ENCODE peak calls at places on chromosome 1, in eight cellular contexts. One of them, this sample, is unnamed.

GRCh38 chr1:24149854-24150227 is 6.9 kb upstream of the IL22RA1 start:
- DNase-seq in choroid plexus epithelial cell: peak; percentile 51
- DNase-seq in K562: peak; percentile 78
- DNase-seq in CD4-positive, alpha-beta T cell: no peak
- DNase-seq in breast epithelium: no peak
- DNase-seq in cardiac fibroblast: peak; percentile 65
- DNase-seq in CD8-positive, alpha-beta T cell: no peak
- DNase-seq in ovary: no peak
- DNase-seq in this sample: no peak

GRCh38 chr1:42922687-42923366 is 35.8 kb downstream of the SLC2A1 start:
- DNase-seq in K562: peak; percentile 88
- DNase-seq in ovary: no peak
- DNase-seq in cardiac fibroblast: peak; percentile 73
- DNase-seq in CD8-positive, alpha-beta T cell: no peak
- DNase-seq in choroid plexus epithelial cell: peak; percentile 79
- DNase-seq in CD4-positive, alpha-beta T cell: peak; percentile 34
- DNase-seq in breast epithelium: no peak
- DNase-seq in this sample: peak; percentile 66

GRCh38 chr1:105459759-105460158 is 1596.7 kb upstream of the PRMT6 start:
- DNase-seq in K562: no peak
- DNase-seq in choroid plexus epithelial cell: no peak
- DNase-seq in CD8-positive, alpha-beta T cell: no peak
- DNase-seq in ovary: no peak
- DNase-seq in breast epithelium: no peak
- DNase-seq in cardiac fibroblast: no peak
- DNase-seq in CD4-positive, alpha-beta T cell: no peak
- DNase-seq in this sample: no peak

GRCh38 chr1:157363660-157364140 is 188.6 kb downstream of the FCRL5 start:
- DNase-seq in ovary: no peak
- DNase-seq in K562: peak; percentile 39
- DNase-seq in CD8-positive, alpha-beta T cell: no peak
- DNase-seq in choroid plexus epithelial cell: peak; percentile 59
- DNase-seq in CD4-positive, alpha-beta T cell: no peak
- DNase-seq in cardiac fibroblast: peak; percentile 59
- DNase-seq in breast epithelium: no peak
- DNase-seq in this sample: no peak

GRCh38 chr1:67144696-67145095 is 9.9 kb upstream of the C1orf141 start:
- DNase-seq in K562: no peak
- DNase-seq in CD4-positive, alpha-beta T cell: no peak
- DNase-seq in ovary: no peak
- DNase-seq in cardiac fibroblast: peak; percentile 30
- DNase-seq in choroid plexus epithelial cell: peak; percentile 39
- DNase-seq in breast epithelium: no peak
- DNase-seq in CD8-positive, alpha-beta T cell: no peak
- DNase-seq in this sample: no peak

GRCh38 chr1:162422662-162423375 is 10.9 kb upstream of the SH2D1B start:
- DNase-seq in cardiac fibroblast: no peak
- DNase-seq in CD4-positive, alpha-beta T cell: no peak
- DNase-seq in ovary: no peak
- DNase-seq in breast epithelium: no peak
- DNase-seq in CD8-positive, alpha-beta T cell: no peak
- DNase-seq in K562: peak; percentile 62
- DNase-seq in choroid plexus epithelial cell: no peak
- DNase-seq in this sample: no peak

GRCh38 chr1:156705321-156705917 is at the start of gene CRABP2:
- DNase-seq in ovary: peak; percentile 51
- DNase-seq in CD4-positive, alpha-beta T cell: no peak
- DNase-seq in breast epithelium: no peak
- DNase-seq in K562: peak; percentile 56
- DNase-seq in cardiac fibroblast: no peak
- DNase-seq in choroid plexus epithelial cell: peak; percentile 28
- DNase-seq in CD8-positive, alpha-beta T cell: peak; percentile 18
- DNase-seq in this sample: no peak

GRCh38 chr1:28415246-28415645 is 45.7 kb downstream of the PHACTR4 start:
- DNase-seq in choroid plexus epithelial cell: no peak
- DNase-seq in breast epithelium: no peak
- DNase-seq in ovary: no peak
- DNase-seq in CD8-positive, alpha-beta T cell: no peak
- DNase-seq in cardiac fibroblast: no peak
- DNase-seq in CD4-positive, alpha-beta T cell: no peak
- DNase-seq in K562: no peak
- DNase-seq in this sample: no peak

GRCh38 chr1:202349263-202349928 is 897 bp downstream of the PPP1R12B start:
- DNase-seq in choroid plexus epithelial cell: peak; percentile 81
- DNase-seq in cardiac fibroblast: peak; percentile 73
- DNase-seq in ovary: no peak
- DNase-seq in CD8-positive, alpha-beta T cell: no peak
- DNase-seq in breast epithelium: no peak
- DNase-seq in K562: peak; percentile 81
- DNase-seq in CD4-positive, alpha-beta T cell: no peak
- DNase-seq in this sample: no peak

GRCh38 chr1:240282061-240282830 is 190.6 kb downstream of the FMN2 start:
- DNase-seq in CD8-positive, alpha-beta T cell: no peak
- DNase-seq in breast epithelium: no peak
- DNase-seq in CD4-positive, alpha-beta T cell: no peak
- DNase-seq in K562: no peak
- DNase-seq in ovary: no peak
- DNase-seq in choroid plexus epithelial cell: no peak
- DNase-seq in cardiac fibroblast: peak; percentile 22
- DNase-seq in this sample: no peak

GRCh38 chr1:175317309-175317708 is 124.7 kb upstream of the KIAA0040 start:
- DNase-seq in ovary: no peak
- DNase-seq in cardiac fibroblast: peak; percentile 12
- DNase-seq in CD8-positive, alpha-beta T cell: no peak
- DNase-seq in breast epithelium: no peak
- DNase-seq in K562: peak; percentile 58
- DNase-seq in CD4-positive, alpha-beta T cell: no peak
- DNase-seq in choroid plexus epithelial cell: peak; percentile 6
- DNase-seq in this sample: no peak
- TF ChIP-seq CTCF in ovary: no peak
- TF ChIP-seq CTCF in cardiac fibroblast: peak; percentile 17
- TF ChIP-seq CTCF in CD8-positive, alpha-beta T cell: peak; percentile 64
- TF ChIP-seq CTCF in breast epithelium: no peak
- TF ChIP-seq CTCF in K562: peak; percentile 57
- TF ChIP-seq CTCF in CD4-positive, alpha-beta T cell: peak; percentile 34
- TF ChIP-seq CTCF in choroid plexus epithelial cell: peak; percentile 21
- TF ChIP-seq CTCF in this sample: no peak

DNA sequence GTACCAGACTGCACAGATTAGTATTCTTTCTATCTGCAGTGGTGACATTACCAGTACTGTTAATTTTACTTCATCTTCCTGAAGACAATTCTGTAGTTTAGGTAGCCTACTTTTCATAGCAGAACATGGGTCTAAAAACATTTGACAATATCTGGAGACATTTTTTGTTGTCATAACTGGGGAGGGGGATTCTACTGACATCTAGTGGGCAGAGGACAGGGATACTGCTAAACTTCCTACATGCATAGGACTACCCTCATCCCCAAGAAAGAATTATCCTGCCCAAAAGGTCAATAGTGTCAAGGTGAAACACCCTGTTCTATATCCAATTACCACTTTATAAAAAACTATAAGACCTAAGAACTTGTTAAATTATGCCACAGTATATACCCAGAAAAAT is 3.4 kb upstream of the ARHGAP29 start:
- DNase-seq in cardiac fibroblast: no peak
- DNase-seq in choroid plexus epithelial cell: peak; percentile 48
- DNase-seq in CD8-positive, alpha-beta T cell: no peak
- DNase-seq in breast epithelium: no peak
- DNase-seq in K562: peak; percentile 22
- DNase-seq in ovary: no peak
- DNase-seq in CD4-positive, alpha-beta T cell: no peak
- DNase-seq in this sample: no peak
- TF ChIP-seq CTCF in cardiac fibroblast: peak; percentile 29
- TF ChIP-seq CTCF in choroid plexus epithelial cell: peak; percentile 61
- TF ChIP-seq CTCF in CD8-positive, alpha-beta T cell: no peak
- TF ChIP-seq CTCF in breast epithelium: no peak
- TF ChIP-seq CTCF in K562: peak; percentile 30
- TF ChIP-seq CTCF in ovary: peak; percentile 20
- TF ChIP-seq CTCF in CD4-positive, alpha-beta T cell: no peak
- TF ChIP-seq CTCF in this sample: peak; percentile 57

DNA sequence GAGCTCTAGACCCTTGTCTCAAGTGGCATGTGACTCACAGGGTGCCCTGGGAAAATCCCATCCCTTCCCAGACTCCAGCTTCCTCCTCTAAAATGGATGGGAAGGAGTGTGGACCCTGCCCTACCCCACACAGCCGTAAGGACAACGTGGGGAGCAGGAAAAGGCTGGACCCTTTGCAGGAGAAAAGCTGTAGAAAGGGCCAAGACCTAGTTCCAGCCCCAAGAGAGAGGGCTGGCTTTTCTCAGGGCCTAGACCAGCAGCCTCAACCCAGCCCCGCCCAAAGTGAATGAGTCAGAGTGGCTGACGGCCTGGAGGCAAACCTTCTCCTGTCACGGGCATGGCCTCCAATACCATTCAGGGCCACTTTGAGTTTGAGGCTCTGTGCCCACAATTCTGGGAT is 1.1 kb downstream of the LAMB3 start:
- DNase-seq in CD4-positive, alpha-beta T cell: peak; percentile 24
- DNase-seq in CD8-positive, alpha-beta T cell: peak; percentile 28
- DNase-seq in choroid plexus epithelial cell: peak; percentile 75
- DNase-seq in K562: peak; percentile 83
- DNase-seq in ovary: no peak
- DNase-seq in cardiac fibroblast: peak; percentile 84
- DNase-seq in breast epithelium: peak; percentile 78
- DNase-seq in this sample: no peak
- TF ChIP-seq CTCF in CD4-positive, alpha-beta T cell: no peak
- TF ChIP-seq CTCF in CD8-positive, alpha-beta T cell: no peak
- TF ChIP-seq CTCF in choroid plexus epithelial cell: no peak
- TF ChIP-seq CTCF in K562: no peak
- TF ChIP-seq CTCF in ovary: no peak
- TF ChIP-seq CTCF in cardiac fibroblast: no peak
- TF ChIP-seq CTCF in breast epithelium: no peak
- TF ChIP-seq CTCF in this sample: no peak

DNA sequence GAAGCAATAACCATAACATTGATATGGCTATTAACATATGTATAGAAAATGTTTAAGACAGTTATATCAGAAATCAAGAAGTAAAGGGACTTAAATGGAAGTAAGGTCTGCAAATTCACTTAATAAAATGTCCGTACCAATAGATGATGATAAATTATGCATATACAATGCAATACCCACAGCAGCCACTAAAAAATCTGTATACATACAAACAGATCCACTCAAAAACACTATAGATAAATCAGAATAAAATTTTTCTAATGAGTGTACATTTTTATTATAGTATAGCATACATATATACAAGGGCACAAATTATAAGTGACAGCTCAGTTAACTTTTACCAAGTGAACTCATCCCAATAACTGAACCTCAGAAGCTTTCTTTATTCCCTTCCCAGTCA is 6.0 kb downstream of the LORICRIN start:
- DNase-seq in ovary: no peak
- DNase-seq in cardiac fibroblast: no peak
- DNase-seq in breast epithelium: no peak
- DNase-seq in K562: no peak
- DNase-seq in CD4-positive, alpha-beta T cell: no peak
- DNase-seq in choroid plexus epithelial cell: no peak
- DNase-seq in CD8-positive, alpha-beta T cell: no peak
- DNase-seq in this sample: no peak
- TF ChIP-seq CTCF in ovary: no peak
- TF ChIP-seq CTCF in cardiac fibroblast: no peak
- TF ChIP-seq CTCF in breast epithelium: no peak
- TF ChIP-seq CTCF in K562: no peak
- TF ChIP-seq CTCF in CD4-positive, alpha-beta T cell: no peak
- TF ChIP-seq CTCF in choroid plexus epithelial cell: no peak
- TF ChIP-seq CTCF in CD8-positive, alpha-beta T cell: no peak
- TF ChIP-seq CTCF in this sample: no peak